ENCODE peak calls at places on chromosomes 13 and 19, in nine cellular contexts. Z is activated CD4-positive, CD25-positive, alpha-beta regulatory T cell treated with anti-CD3 and anti-CD28 coated beads, Interleukin-2, amount 50 U/mL, for 24 hours; N is T-helper 17 cell; C is activated T-cell treated with anti-CD3 and anti-CD28 coated beads, Interleukin-2, amount 50 U/mL, for 72 hours; L is left lung; X is left lobe of liver; Y is upper lobe of right lung; A is right lobe of liver; T is natural killer cell. W is an unnamed sample.
A peak's percentile ranks its signal among the peaks of the same experiment; 100 is the strongest.

GRCh38 chr13:39855236-39855635 is 199.8 kb downstream of the COG6 start:
- ATAC-seq in Z (no peak), N (no peak), C (no peak), L (no peak), X (no peak), Y (no peak), A (no peak), T (no peak), W (no peak)

GRCh38 chr13:28526876-28527275 is 31.9 kb upstream of the FLT1 start:
- ATAC-seq in Z (no peak), N (no peak), C (no peak), L (no peak), X (no peak), Y (no peak), A (no peak), T (no peak), W (no peak)

GRCh38 chr13:91355099-91355825 is 7.8 kb downstream of the MIR17HG start:
- ATAC-seq in Z (no peak), N (no peak), C (no peak), L (no peak), X (no peak), Y (no peak), A (no peak), T (no peak), W (no peak)

GRCh38 chr13:26950546-26950945 is 190.0 kb upstream of the GPR12 start:
- ATAC-seq in Z (no peak), N (no peak), C (no peak), L (no peak), X (no peak), Y (no peak), A (peak; percentile 5), T (no peak), W (no peak)

GRCh38 chr19:49851456-49852259 is 699 bp downstream of the PTOV1 start:
- ATAC-seq in Z (no peak), N (no peak), C (peak; percentile 8), L (peak; percentile 2), X (peak; percentile 3), Y (no peak), A (peak; percentile 0), T (no peak), W (no peak)

GRCh38 chr13:75194717-75195116 is 287.3 kb downstream of the TBC1D4 start:
- ATAC-seq in Z (no peak), N (no peak), C (no peak), L (no peak), X (no peak), Y (no peak), A (no peak), T (no peak), W (peak; percentile 61)

GRCh38 chr19:16825312-16826168 is 3.7 kb upstream of the SIN3B start:
- ATAC-seq in Z (no peak), N (no peak), C (no peak), L (peak; percentile 53), X (peak; percentile 48), Y (peak; percentile 50), A (peak; percentile 48), T (no peak), W (peak; percentile 58)

GRCh38 chr19:36257512-36257876 is 42.6 kb downstream of the ZNF146 start:
- ATAC-seq in Z (no peak), N (no peak), C (no peak), L (no peak), X (peak; percentile 42), Y (peak; percentile 14), A (peak; percentile 59), T (no peak), W (peak; percentile 34)

GRCh38 chr19:53775524-53775923 is 48.6 kb downstream of the NLRP12 start:
- ATAC-seq in Z (no peak), N (no peak), C (no peak), L (no peak), X (no peak), Y (no peak), A (no peak), T (no peak), W (no peak)

GRCh38 chr13:110244096-110244830 is 62.7 kb downstream of the COL4A1 start:
- ATAC-seq in Z (no peak), N (no peak), C (no peak), L (no peak), X (no peak), Y (no peak), A (no peak), T (no peak), W (peak; percentile 18)

GRCh38 chr19:6639439-6639838 is 30.5 kb downstream of the TNFSF14 start:
- ATAC-seq in Z (peak; percentile 77), N (no peak), C (peak; percentile 94), L (no peak), X (no peak), Y (peak; percentile 69), A (no peak), T (peak; percentile 42), W (no peak)

GRCh38 chr13:99376132-99376531 is 68.9 kb upstream of the GPR183 start:
- ATAC-seq in Z (no peak), N (peak; percentile 6), C (no peak), L (peak; percentile 57), X (peak; percentile 17), Y (peak; percentile 59), A (peak; percentile 50), T (no peak), W (peak; percentile 34)

GRCh38 chr19:45468159-45468651 is 409 bp downstream of the FOSB start:
- ATAC-seq in Z (no peak), N (peak; percentile 1), C (peak; percentile 4), L (no peak), X (no peak), Y (no peak), A (peak; percentile 3), T (peak; percentile 3), W (no peak)

GRCh38 chr19:45275370-45275971 is 24.4 kb downstream of the MARK4 start:
- ATAC-seq in Z (no peak), N (no peak), C (no peak), L (no peak), X (no peak), Y (no peak), A (no peak), T (no peak), W (no peak)

GRCh38 chr13:50428183-50428877 is 413.1 kb downstream of the KCNRG start:
- ATAC-seq in Z (peak; percentile 45), N (no peak), C (peak; percentile 54), L (no peak), X (no peak), Y (no peak), A (no peak), T (no peak), W (no peak)

GRCh38 chr13:30697177-30697953 is 38.0 kb upstream of the ALOX5AP start:
- ATAC-seq in Z (no peak), N (no peak), C (no peak), L (peak; percentile 74), X (peak; percentile 47), Y (peak; percentile 73), A (peak; percentile 74), T (no peak), W (no peak)

GRCh38 chr13:112769615-112770014 is 79.8 kb downstream of the ATP11A start:
- ATAC-seq in Z (no peak), N (no peak), C (no peak), L (no peak), X (no peak), Y (no peak), A (no peak), T (no peak), W (no peak)

GRCh38 chr19:14118165-14119051 is 846 bp upstream of the PRKACA start:
- ATAC-seq in Z (no peak), N (no peak), C (no peak), L (peak; percentile 59), X (peak; percentile 68), Y (peak; percentile 67), A (peak; percentile 56), T (peak; percentile 39), W (peak; percentile 73)

GRCh38 chr19:801030-801860 is 4.0 kb downstream of the PTBP1 start:
- ATAC-seq in Z (no peak), N (no peak), C (no peak), L (peak; percentile 18), X (no peak), Y (peak; percentile 0), A (no peak), T (no peak), W (no peak)

GRCh38 chr19:16096281-16096855 is 15.3 kb upstream of the RAB8A start:
- ATAC-seq in Z (no peak), N (no peak), C (no peak), L (peak; percentile 45), X (no peak), Y (peak; percentile 21), A (no peak), T (no peak), W (no peak)

GRCh38 chr13:23443878-23444277 is 10.4 kb upstream of the SACS start:
- ATAC-seq in Z (no peak), N (no peak), C (no peak), L (no peak), X (no peak), Y (no peak), A (no peak), T (no peak), W (no peak)

GRCh38 chr13:99523838-99524237 is 22.6 kb downstream of the TM9SF2 start:
- ATAC-seq in Z (peak; percentile 45), N (no peak), C (peak; percentile 66), L (no peak), X (no peak), Y (no peak), A (no peak), T (no peak), W (no peak)

GRCh38 chr13:79119578-79120107 is 286.4 kb downstream of the RBM26 start:
- ATAC-seq in Z (no peak), N (no peak), C (no peak), L (no peak), X (no peak), Y (no peak), A (no peak), T (no peak), W (no peak)

GRCh38 chr19:47406711-47407416 is 12.5 kb downstream of the MEIS3 start:
- ATAC-seq in Z (no peak), N (no peak), C (peak; percentile 41), L (peak; percentile 71), X (peak; percentile 74), Y (peak; percentile 58), A (peak; percentile 45), T (peak; percentile 79), W (no peak)

GRCh38 chr19:43777163-43777700 is 3.5 kb downstream of the KCNN4 start:
- ATAC-seq in Z (no peak), N (peak; percentile 58), C (peak; percentile 10), L (peak; percentile 13), X (no peak), Y (peak; percentile 3), A (peak; percentile 13), T (peak; percentile 32), W (no peak)

GRCh38 chr19:18283338-18283737 is 1.9 kb upstream of the JUND start:
- ATAC-seq in Z (no peak), N (no peak), C (no peak), L (no peak), X (no peak), Y (no peak), A (no peak), T (no peak), W (no peak)

GRCh38 chr19:8481191-8481590 is 21.2 kb downstream of the PRAM1 start:
- ATAC-seq in Z (no peak), N (no peak), C (peak; percentile 17), L (no peak), X (no peak), Y (no peak), A (no peak), T (peak; percentile 14), W (no peak)

GRCh38 chr19:44741258-44741731 is 7.2 kb upstream of the BCL3 start:
- ATAC-seq in Z (peak; percentile 71), N (peak; percentile 64), C (peak; percentile 26), L (peak; percentile 4), X (peak; percentile 11), Y (no peak), A (peak; percentile 3), T (no peak), W (peak; percentile 6)

GRCh38 chr13:110396913-110397379 is 89.9 kb downstream of the COL4A2 start:
- ATAC-seq in Z (no peak), N (no peak), C (no peak), L (peak; percentile 91), X (peak; percentile 76), Y (peak; percentile 89), A (peak; percentile 92), T (no peak), W (peak; percentile 94)